ENCODE peak calls at places on chromosome 15, in seven cellular contexts. K, F, J, A, Z, V and H are unnamed samples.
A peak's percentile ranks its signal among the peaks of the same experiment; 100 is the strongest.

GRCh38 chr15:68652141-68652540 is 73.3 kb downstream of the CORO2B start:
- DNase-seq in F (peak; percentile 30), V (peak; percentile 25), J (no peak), K (peak; percentile 80), Z (peak; percentile 30), A (no peak), H (peak; percentile 62)

GRCh38 chr15:99440551-99441426 is 125.0 kb upstream of the MEF2A start:
- DNase-seq in J (no peak), A (no peak), K (no peak), F (peak; percentile 68), V (peak; percentile 11), Z (peak; percentile 79), H (peak; percentile 55)

GRCh38 chr15:79615754-79616153 is 183.6 kb downstream of the MINAR1 start:
- DNase-seq in V (no peak), A (no peak), F (no peak), Z (no peak), K (no peak), J (no peak), H (no peak)

GRCh38 chr15:61339526-61339925 is 110.4 kb upstream of the RORA start:
- DNase-seq in J (no peak), F (no peak), V (no peak), K (no peak), Z (no peak), A (no peak), H (no peak)

GRCh38 chr15:65405793-65406192 is 17.0 kb downstream of the IGDCC4 start:
- DNase-seq in V (no peak), K (no peak), J (no peak), A (no peak), F (no peak), Z (no peak), H (no peak)

GRCh38 chr15:95371664-95372063 is 958.8 kb upstream of the NR2F2 start:
- DNase-seq in K (no peak), Z (no peak), J (no peak), A (no peak), F (no peak), V (no peak), H (no peak)

GRCh38 chr15:40694706-40695468 is at the start of gene RAD51:
- DNase-seq in V (peak; percentile 93), A (peak; percentile 83), J (peak; percentile 93), F (peak; percentile 98), Z (peak; percentile 84), K (peak; percentile 82), H (peak; percentile 96)

GRCh38 chr15:35724626-35725025 is 178.7 kb upstream of the DPH6 start:
- DNase-seq in A (no peak), V (no peak), F (no peak), K (no peak), J (no peak), Z (no peak), H (no peak)

GRCh38 chr15:38307251-38307650 is 54.6 kb downstream of the SPRED1 start:
- DNase-seq in V (no peak), J (no peak), F (no peak), K (no peak), A (no peak), Z (no peak), H (no peak)

GRCh38 chr15:77546050-77546501 is 86.6 kb downstream of the LINGO1 start:
- DNase-seq in F (peak; percentile 21), V (no peak), J (no peak), A (no peak), K (no peak), Z (no peak), H (no peak)

GRCh38 chr15:88909956-88910831 is 3.0 kb downstream of the MFGE8 start:
- DNase-seq in Z (no peak), F (no peak), A (no peak), J (no peak), K (no peak), V (no peak), H (no peak)

GRCh38 chr15:85579957-85580694 is 199.7 kb downstream of the AKAP13 start:
- DNase-seq in F (no peak), Z (no peak), A (no peak), J (no peak), V (no peak), K (no peak), H (no peak)

GRCh38 chr15:31200735-31201151 is 99.2 kb upstream of the TRPM1 start:
- DNase-seq in Z (no peak), K (peak; percentile 47), V (peak; percentile 76), A (peak; percentile 34), F (peak; percentile 85), J (peak; percentile 75), H (peak; percentile 79)

GRCh38 chr15:70479056-70479455 is 284.3 kb downstream of the UACA start:
- DNase-seq in J (peak; percentile 50), V (no peak), Z (no peak), K (no peak), F (peak; percentile 44), A (no peak), H (no peak)

GRCh38 chr15:78455749-78456148 is 17.7 kb downstream of the IREB2 start:
- DNase-seq in Z (peak; percentile 38), F (no peak), K (no peak), V (no peak), A (no peak), J (no peak), H (no peak)

GRCh38 chr15:66864871-66865281 is 162.8 kb downstream of the SMAD6 start:
- DNase-seq in K (no peak), A (no peak), V (no peak), J (no peak), F (peak; percentile 69), Z (no peak), H (no peak)

GRCh38 chr15:52144656-52145055 is 32.1 kb upstream of the BCL2L10 start:
- DNase-seq in A (no peak), K (no peak), F (no peak), J (no peak), Z (no peak), V (no peak), H (no peak)

GRCh38 chr15:62783303-62783957 is 259.1 kb upstream of the TPM1 start:
- DNase-seq in Z (no peak), V (no peak), F (no peak), K (no peak), J (no peak), A (no peak), H (no peak)

GRCh38 chr15:98363416-98363815 is 284.9 kb upstream of the IGF1R start:
- DNase-seq in J (no peak), Z (no peak), K (no peak), A (no peak), V (no peak), F (no peak), H (no peak)